ENCODE peak calls at places on chromosomes 3 and 15, in seven cellular contexts. D, B, T, L, S, Z and W are unnamed samples.

GRCh38 chr15:80825361-80826030 is 46.3 kb downstream of the CEMIP start:
- DNase-seq in B (no peak), Z (no peak), T (no peak), S (no peak), L (peak), D (peak), W (no peak)

GRCh38 chr15:101110681-101111569 is 140.9 kb downstream of the CHSY1 start:
- DNase-seq in T (no peak), Z (no peak), B (peak), L (no peak), D (peak), S (no peak), W (no peak)

GRCh38 chr3:156483426-156483825 is 71.5 kb downstream of the SSR3 start:
- DNase-seq in T (no peak), D (no peak), L (peak), S (no peak), Z (peak), B (no peak), W (no peak)

GRCh38 chr15:40921949-40922607 is 7.1 kb upstream of the DLL4 start:
- DNase-seq in D (no peak), B (peak), S (no peak), T (no peak), L (no peak), Z (no peak), W (no peak)

GRCh38 chr3:89043406-89043947 is 63.9 kb upstream of the EPHA3 start:
- DNase-seq in L (no peak), Z (no peak), B (no peak), S (no peak), T (no peak), D (no peak), W (no peak)

GRCh38 chr15:47505712-47506542 is 211.4 kb upstream of the SEMA6D start:
- DNase-seq in D (no peak), L (peak), S (no peak), B (no peak), T (no peak), Z (peak), W (no peak)

GRCh38 chr15:90529008-90529368 is 735 bp upstream of the CRTC3 start:
- DNase-seq in L (no peak), Z (no peak), D (no peak), S (peak), B (no peak), T (no peak), W (no peak)

GRCh38 chr15:36313021-36313420 is 266.4 kb upstream of the CDIN1 start:
- DNase-seq in S (no peak), D (no peak), T (no peak), L (no peak), B (no peak), Z (no peak), W (no peak)

GRCh38 chr3:58535531-58536500 is 1.2 kb downstream of the ACOX2 start:
- DNase-seq in L (no peak), B (peak), Z (peak), S (no peak), D (no peak), T (no peak), W (no peak)

GRCh38 chr3:150307862-150308261 is 100.2 kb upstream of the TSC22D2 start:
- DNase-seq in B (no peak), D (no peak), L (no peak), Z (no peak), S (no peak), T (no peak), W (no peak)

GRCh38 chr3:190504354-190505125 is 9.3 kb upstream of the IL1RAP start:
- DNase-seq in D (no peak), B (no peak), T (no peak), L (no peak), Z (peak), S (no peak), W (no peak)
- TF ChIP-seq CTCF in D (no peak), B (no peak), T (no peak), L (peak), Z (peak), S (no peak), W (no peak)

DNA sequence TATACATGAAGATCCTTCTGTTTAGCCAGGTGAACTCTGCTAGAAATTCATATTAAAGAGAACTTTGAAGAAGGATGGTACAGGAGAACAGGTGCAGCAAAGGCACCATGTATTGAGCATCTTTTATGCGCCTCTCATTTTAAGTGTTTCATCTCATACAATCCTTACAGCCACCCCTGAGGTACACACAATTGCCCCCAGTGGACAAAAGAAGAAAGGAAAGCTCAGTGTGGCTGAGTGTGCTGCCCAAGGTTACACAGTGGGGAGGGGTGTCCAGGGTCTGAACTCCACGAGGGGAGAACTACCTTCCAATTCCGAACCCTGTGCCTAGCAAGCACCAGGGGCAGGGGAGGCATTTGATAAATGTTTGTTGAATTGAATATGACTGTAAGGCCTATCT is 98.6 kb downstream of the MECOM start:
- DNase-seq in L (no peak), Z (no peak), B (no peak), T (no peak), D (no peak), S (no peak), W (no peak)
- TF ChIP-seq CTCF in L (no peak), Z (peak), B (peak), T (no peak), D (no peak), S (no peak), W (no peak)

DNA sequence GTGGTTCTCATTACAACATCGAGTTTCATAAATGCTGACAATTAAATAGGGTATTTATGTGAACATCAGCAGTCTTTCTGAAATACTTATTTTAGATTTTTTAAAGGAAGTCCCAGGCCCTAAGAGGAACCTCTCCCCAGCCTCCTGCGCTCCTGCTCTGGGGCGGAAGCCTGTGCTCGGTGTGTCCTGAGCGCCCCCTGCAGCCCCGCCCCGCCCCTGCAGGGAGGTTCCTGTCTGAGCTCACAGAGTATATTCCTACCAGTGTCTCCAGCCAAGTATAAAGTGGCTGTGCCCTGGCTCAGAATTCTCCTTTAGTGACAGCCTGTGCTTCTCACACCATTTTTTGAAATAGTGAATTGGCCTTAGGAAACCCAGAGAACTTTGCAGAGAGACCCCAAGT is 567.9 kb downstream of the GOLGA6L6 start:
- DNase-seq in D (no peak), S (peak), B (no peak), Z (no peak), L (no peak), T (no peak), W (no peak)
- TF ChIP-seq CTCF in D (no peak), S (no peak), B (no peak), Z (no peak), L (no peak), T (no peak), W (no peak)

GRCh38 chr3:73768594-73769308 is 144.0 kb upstream of the PDZRN3 start:
- DNase-seq in T (no peak), S (no peak), L (no peak), Z (no peak), D (no peak), B (no peak), W (no peak)
- TF ChIP-seq CTCF in T (no peak), S (no peak), L (peak), Z (no peak), D (no peak), B (peak), W (no peak)

GRCh38 chr3:44624696-44625528 is at the start of gene ZNF197:
- DNase-seq in S (peak), B (peak), Z (peak), D (peak), L (peak), T (peak), W (peak)
- TF ChIP-seq CTCF in S (no peak), B (no peak), Z (no peak), D (no peak), L (no peak), T (no peak), W (no peak)

GRCh38 chr3:44926172-44926571 is 49.8 kb downstream of the ZDHHC3 start:
- DNase-seq in S (no peak), T (no peak), B (no peak), L (no peak), Z (no peak), D (no peak), W (no peak)
- TF ChIP-seq CTCF in S (no peak), T (no peak), B (no peak), L (no peak), Z (no peak), D (no peak), W (no peak)

DNA sequence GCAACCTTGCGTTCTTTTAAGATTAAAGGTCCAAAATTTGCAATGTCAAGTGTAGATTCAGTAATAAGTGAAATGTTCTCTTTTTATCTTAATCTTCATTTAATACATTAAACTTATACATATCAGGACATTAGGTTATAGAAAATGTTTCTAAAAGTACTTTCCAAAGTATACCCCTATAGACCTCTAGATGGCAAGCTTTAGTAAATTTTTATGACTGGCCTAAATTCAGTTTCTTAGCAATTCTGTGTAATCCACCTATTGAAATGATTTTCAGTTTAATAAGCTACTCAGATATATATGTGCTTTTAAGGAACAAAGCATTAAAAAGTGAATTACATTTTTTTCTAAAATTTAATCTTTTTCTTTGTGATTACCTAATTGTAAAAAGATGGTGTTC is 342.2 kb downstream of the GBE1 start:
- DNase-seq in D (no peak), Z (peak), B (peak), T (no peak), S (no peak), L (peak), W (no peak)
- TF ChIP-seq CTCF in D (peak), Z (peak), B (peak), T (peak), S (no peak), L (peak), W (no peak)

DNA sequence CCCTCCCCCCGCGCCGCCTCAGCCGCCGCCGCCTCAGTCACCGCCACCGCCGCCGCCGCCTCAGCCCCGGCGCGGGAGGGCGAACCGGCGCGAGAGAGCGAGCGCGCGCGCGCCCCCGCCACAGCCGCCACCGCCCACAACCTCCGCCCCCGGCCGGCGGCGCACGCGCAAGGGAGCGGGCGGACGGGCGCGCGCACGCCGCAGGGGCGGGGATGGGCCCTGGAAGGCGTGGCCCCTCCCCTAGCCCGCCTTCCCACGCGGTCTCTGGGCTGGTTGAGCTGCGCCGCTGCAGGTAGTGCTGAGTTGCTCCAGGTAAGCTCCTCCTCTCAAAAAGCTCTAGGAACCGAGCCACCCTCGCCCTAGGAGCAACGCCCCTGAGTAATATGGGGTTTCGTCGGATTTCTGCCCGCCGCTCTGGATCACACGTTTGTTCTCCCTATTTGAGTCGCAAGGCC is at the start of gene TMCC1:
- DNase-seq in D (peak), S (peak), Z (peak), T (peak), B (peak), L (peak), W (peak)
- TF ChIP-seq CTCF in D (no peak), S (no peak), Z (no peak), T (no peak), B (no peak), L (no peak), W (no peak)

GRCh38 chr3:149080699-149081091 is 5.6 kb downstream of the HLTF start:
- DNase-seq in Z (peak), L (no peak), S (no peak), T (no peak), B (peak), D (no peak), W (no peak)
- TF ChIP-seq CTCF in Z (no peak), L (no peak), S (no peak), T (no peak), B (no peak), D (no peak), W (no peak)